ENCODE peak calls at places on chromosomes 1 and 21, in ten cellular contexts. One of them, this sample, is unnamed.
A peak's percentile ranks its signal among the peaks of the same experiment; 100 is the strongest.

GRCh38 chr1:36773827-36774541 is 260.3 kb downstream of the GRIK3 start:
- DNase-seq in HFF-Myc: no peak
- DNase-seq in GM20000: no peak
- DNase-seq in brain microvascular endothelial cell: no peak
- DNase-seq in AG09309: no peak
- DNase-seq in fibroblast of lung: no peak
- DNase-seq in GM13976: no peak
- DNase-seq in fibroblast of villous mesenchyme: no peak
- DNase-seq in glutamatergic neuron: no peak
- DNase-seq in heart right ventricle: no peak
- DNase-seq in this sample: no peak

GRCh38 chr1:7684132-7684531 is 87.0 kb upstream of the VAMP3 start:
- DNase-seq in heart right ventricle: no peak
- DNase-seq in fibroblast of villous mesenchyme: no peak
- DNase-seq in AG09309: no peak
- DNase-seq in glutamatergic neuron: no peak
- DNase-seq in fibroblast of lung: no peak
- DNase-seq in brain microvascular endothelial cell: no peak
- DNase-seq in GM13976: no peak
- DNase-seq in GM20000: no peak
- DNase-seq in HFF-Myc: no peak
- DNase-seq in this sample: peak; percentile 36

GRCh38 chr1:172727956-172728603 is 69.2 kb downstream of the FASLG start:
- DNase-seq in fibroblast of villous mesenchyme: no peak
- DNase-seq in brain microvascular endothelial cell: peak; percentile 14
- DNase-seq in fibroblast of lung: peak; percentile 8
- DNase-seq in GM13976: peak; percentile 33
- DNase-seq in HFF-Myc: no peak
- DNase-seq in glutamatergic neuron: no peak
- DNase-seq in AG09309: no peak
- DNase-seq in GM20000: no peak
- DNase-seq in heart right ventricle: no peak
- DNase-seq in this sample: no peak

GRCh38 chr1:119542492-119542946 is 35.5 kb downstream of the HSD3B1 start:
- DNase-seq in GM13976: no peak
- DNase-seq in fibroblast of lung: no peak
- DNase-seq in heart right ventricle: no peak
- DNase-seq in fibroblast of villous mesenchyme: no peak
- DNase-seq in AG09309: no peak
- DNase-seq in HFF-Myc: no peak
- DNase-seq in glutamatergic neuron: no peak
- DNase-seq in GM20000: no peak
- DNase-seq in brain microvascular endothelial cell: no peak
- DNase-seq in this sample: no peak

GRCh38 chr21:42626171-42626570 is 27.2 kb upstream of the PDE9A start:
- DNase-seq in brain microvascular endothelial cell: no peak
- DNase-seq in GM20000: no peak
- DNase-seq in fibroblast of lung: no peak
- DNase-seq in glutamatergic neuron: no peak
- DNase-seq in fibroblast of villous mesenchyme: no peak
- DNase-seq in AG09309: no peak
- DNase-seq in heart right ventricle: no peak
- DNase-seq in GM13976: no peak
- DNase-seq in HFF-Myc: no peak
- DNase-seq in this sample: peak; percentile 12

GRCh38 chr1:75438355-75438754 is 172.6 kb downstream of the SLC44A5 start:
- DNase-seq in fibroblast of villous mesenchyme: no peak
- DNase-seq in brain microvascular endothelial cell: no peak
- DNase-seq in HFF-Myc: no peak
- DNase-seq in AG09309: no peak
- DNase-seq in GM13976: no peak
- DNase-seq in heart right ventricle: no peak
- DNase-seq in fibroblast of lung: no peak
- DNase-seq in glutamatergic neuron: no peak
- DNase-seq in GM20000: no peak
- DNase-seq in this sample: no peak

GRCh38 chr1:223765036-223765718 is 52.8 kb downstream of the CAPN2 start:
- DNase-seq in brain microvascular endothelial cell: peak; percentile 52
- DNase-seq in AG09309: no peak
- DNase-seq in GM20000: no peak
- DNase-seq in GM13976: no peak
- DNase-seq in fibroblast of villous mesenchyme: no peak
- DNase-seq in glutamatergic neuron: peak; percentile 31
- DNase-seq in heart right ventricle: peak; percentile 51
- DNase-seq in fibroblast of lung: no peak
- DNase-seq in HFF-Myc: no peak
- DNase-seq in this sample: no peak

GRCh38 chr1:91876040-91876470 is 9.9 kb downstream of the TGFBR3 start:
- DNase-seq in fibroblast of villous mesenchyme: no peak
- DNase-seq in HFF-Myc: no peak
- DNase-seq in GM13976: peak; percentile 74
- DNase-seq in fibroblast of lung: no peak
- DNase-seq in brain microvascular endothelial cell: no peak
- DNase-seq in glutamatergic neuron: no peak
- DNase-seq in GM20000: peak; percentile 68
- DNase-seq in heart right ventricle: no peak
- DNase-seq in AG09309: no peak
- DNase-seq in this sample: no peak

GRCh38 chr1:199290186-199290585 is 651.3 kb downstream of the PTPRC start:
- DNase-seq in brain microvascular endothelial cell: peak; percentile 16
- DNase-seq in fibroblast of villous mesenchyme: peak; percentile 55
- DNase-seq in HFF-Myc: no peak
- DNase-seq in AG09309: no peak
- DNase-seq in fibroblast of lung: no peak
- DNase-seq in glutamatergic neuron: no peak
- DNase-seq in GM13976: no peak
- DNase-seq in heart right ventricle: no peak
- DNase-seq in GM20000: no peak
- DNase-seq in this sample: no peak

GRCh38 chr1:199282910-199283309 is 644.1 kb downstream of the PTPRC start:
- DNase-seq in fibroblast of lung: no peak
- DNase-seq in heart right ventricle: no peak
- DNase-seq in GM20000: no peak
- DNase-seq in HFF-Myc: no peak
- DNase-seq in AG09309: no peak
- DNase-seq in glutamatergic neuron: no peak
- DNase-seq in GM13976: no peak
- DNase-seq in fibroblast of villous mesenchyme: no peak
- DNase-seq in brain microvascular endothelial cell: no peak
- DNase-seq in this sample: no peak

GRCh38 chr1:199283814-199284213 is 645.0 kb downstream of the PTPRC start:
- DNase-seq in GM13976: no peak
- DNase-seq in AG09309: no peak
- DNase-seq in GM20000: no peak
- DNase-seq in fibroblast of villous mesenchyme: no peak
- DNase-seq in fibroblast of lung: no peak
- DNase-seq in brain microvascular endothelial cell: no peak
- DNase-seq in glutamatergic neuron: no peak
- DNase-seq in HFF-Myc: no peak
- DNase-seq in heart right ventricle: no peak
- DNase-seq in this sample: no peak

GRCh38 chr1:199291022-199291740 is 652.3 kb downstream of the PTPRC start:
- DNase-seq in HFF-Myc: no peak
- DNase-seq in fibroblast of villous mesenchyme: no peak
- DNase-seq in heart right ventricle: no peak
- DNase-seq in glutamatergic neuron: no peak
- DNase-seq in GM13976: no peak
- DNase-seq in brain microvascular endothelial cell: no peak
- DNase-seq in fibroblast of lung: no peak
- DNase-seq in GM20000: no peak
- DNase-seq in AG09309: no peak
- DNase-seq in this sample: no peak

DNA sequence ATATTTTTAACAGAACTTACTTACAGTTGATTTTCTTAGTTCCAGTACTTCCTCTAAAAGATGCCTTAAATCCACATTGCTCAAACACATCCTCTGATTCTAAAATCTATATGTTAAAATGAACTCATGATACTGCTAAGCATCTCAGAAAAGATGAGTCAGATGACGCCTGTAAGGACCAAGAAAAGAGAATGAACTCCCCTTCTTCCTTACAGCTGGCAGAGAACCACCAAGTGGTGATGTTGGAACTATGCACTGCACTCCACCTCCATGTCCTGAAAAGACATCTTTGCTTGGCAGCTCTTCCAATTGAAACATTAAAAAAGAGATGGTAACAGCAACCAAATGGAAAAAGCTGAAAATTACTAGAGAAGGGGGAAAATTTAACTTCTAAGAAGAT is 648.8 kb downstream of the PTPRC start:
- DNase-seq in heart right ventricle: no peak
- DNase-seq in brain microvascular endothelial cell: peak; percentile 19
- DNase-seq in AG09309: no peak
- DNase-seq in GM13976: no peak
- DNase-seq in GM20000: no peak
- DNase-seq in fibroblast of lung: no peak
- DNase-seq in HFF-Myc: no peak
- DNase-seq in fibroblast of villous mesenchyme: no peak
- DNase-seq in glutamatergic neuron: no peak
- DNase-seq in this sample: no peak
- TF ChIP-seq CTCF in heart right ventricle: no peak
- TF ChIP-seq CTCF in brain microvascular endothelial cell: peak; percentile 31
- TF ChIP-seq CTCF in AG09309: no peak
- TF ChIP-seq CTCF in GM13976: no peak
- TF ChIP-seq CTCF in GM20000: no peak
- TF ChIP-seq CTCF in fibroblast of lung: no peak
- TF ChIP-seq CTCF in HFF-Myc: no peak
- TF ChIP-seq CTCF in fibroblast of villous mesenchyme: no peak
- TF ChIP-seq CTCF in glutamatergic neuron: no peak
- TF ChIP-seq CTCF in this sample: no peak

DNA sequence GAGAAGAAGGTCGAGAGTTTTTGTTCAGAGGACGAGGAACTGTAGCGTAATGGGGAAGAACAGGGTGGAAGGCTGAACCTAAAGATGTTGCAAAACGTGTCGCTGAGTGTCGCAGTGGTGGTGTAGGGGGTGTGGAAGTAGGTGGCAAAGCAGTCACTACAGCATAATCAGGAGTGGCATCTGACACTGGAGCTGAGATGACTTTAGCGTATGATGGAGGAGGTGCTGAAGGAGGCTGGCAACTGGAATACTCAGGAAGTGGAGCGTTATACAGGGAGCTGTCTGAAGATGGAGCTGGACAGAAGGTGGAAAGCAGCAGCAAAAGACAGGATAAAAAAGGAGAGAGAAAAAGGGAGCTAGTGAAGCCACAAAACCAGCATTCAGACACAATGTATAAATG is 89.9 kb upstream of the LBR start:
- DNase-seq in GM20000: no peak
- DNase-seq in fibroblast of villous mesenchyme: no peak
- DNase-seq in heart right ventricle: no peak
- DNase-seq in HFF-Myc: no peak
- DNase-seq in AG09309: no peak
- DNase-seq in fibroblast of lung: no peak
- DNase-seq in brain microvascular endothelial cell: no peak
- DNase-seq in GM13976: no peak
- DNase-seq in glutamatergic neuron: no peak
- DNase-seq in this sample: no peak
- TF ChIP-seq CTCF in GM20000: no peak
- TF ChIP-seq CTCF in fibroblast of villous mesenchyme: peak; percentile 6
- TF ChIP-seq CTCF in heart right ventricle: no peak
- TF ChIP-seq CTCF in HFF-Myc: no peak
- TF ChIP-seq CTCF in AG09309: no peak
- TF ChIP-seq CTCF in fibroblast of lung: no peak
- TF ChIP-seq CTCF in brain microvascular endothelial cell: no peak
- TF ChIP-seq CTCF in GM13976: no peak
- TF ChIP-seq CTCF in glutamatergic neuron: no peak
- TF ChIP-seq CTCF in this sample: no peak

GRCh38 chr21:34639882-34640788 is 25.2 kb upstream of the RCAN1 start:
- DNase-seq in brain microvascular endothelial cell: no peak
- DNase-seq in AG09309: no peak
- DNase-seq in HFF-Myc: no peak
- DNase-seq in GM13976: peak; percentile 46
- DNase-seq in GM20000: peak; percentile 49
- DNase-seq in fibroblast of lung: peak; percentile 22
- DNase-seq in fibroblast of villous mesenchyme: peak; percentile 42
- DNase-seq in heart right ventricle: no peak
- DNase-seq in glutamatergic neuron: no peak
- DNase-seq in this sample: no peak

GRCh38 chr21:34640858-34641257 is 25.9 kb upstream of the RCAN1 start:
- DNase-seq in GM13976: no peak
- DNase-seq in heart right ventricle: no peak
- DNase-seq in brain microvascular endothelial cell: peak; percentile 91
- DNase-seq in AG09309: peak; percentile 58
- DNase-seq in fibroblast of villous mesenchyme: peak; percentile 54
- DNase-seq in HFF-Myc: peak; percentile 20
- DNase-seq in GM20000: no peak
- DNase-seq in fibroblast of lung: peak; percentile 54
- DNase-seq in glutamatergic neuron: no peak
- DNase-seq in this sample: no peak

GRCh38 chr21:34635307-34635706 is 20.4 kb upstream of the RCAN1 start:
- DNase-seq in GM13976: no peak
- DNase-seq in fibroblast of villous mesenchyme: no peak
- DNase-seq in fibroblast of lung: no peak
- DNase-seq in heart right ventricle: no peak
- DNase-seq in HFF-Myc: no peak
- DNase-seq in AG09309: no peak
- DNase-seq in GM20000: no peak
- DNase-seq in brain microvascular endothelial cell: no peak
- DNase-seq in glutamatergic neuron: peak; percentile 47
- DNase-seq in this sample: no peak

GRCh38 chr21:34639250-34639649 is 24.3 kb upstream of the RCAN1 start:
- DNase-seq in AG09309: no peak
- DNase-seq in GM13976: no peak
- DNase-seq in glutamatergic neuron: no peak
- DNase-seq in heart right ventricle: no peak
- DNase-seq in fibroblast of villous mesenchyme: no peak
- DNase-seq in brain microvascular endothelial cell: no peak
- DNase-seq in HFF-Myc: no peak
- DNase-seq in fibroblast of lung: no peak
- DNase-seq in GM20000: no peak
- DNase-seq in this sample: no peak

DNA sequence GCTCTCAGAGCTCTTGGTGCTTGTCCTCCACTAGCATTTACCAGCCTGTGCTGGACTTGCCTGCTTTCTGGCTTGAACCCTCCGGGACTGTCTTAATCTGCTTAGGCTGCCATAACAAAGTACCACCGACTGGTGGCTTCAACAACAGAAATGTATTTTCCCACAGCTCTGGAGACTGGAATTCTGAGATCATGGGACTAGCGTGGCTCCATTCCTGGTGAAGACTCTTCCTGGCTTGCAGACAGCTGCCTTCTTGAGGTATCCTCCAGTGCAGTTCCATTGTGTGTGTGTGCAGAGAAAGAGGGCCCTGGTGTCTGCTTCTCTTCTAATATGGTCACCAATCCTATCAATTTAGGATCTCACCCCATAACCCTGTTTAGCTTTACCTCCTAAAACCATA is 22.0 kb upstream of the RCAN1 start:
- DNase-seq in AG09309: no peak
- DNase-seq in HFF-Myc: no peak
- DNase-seq in glutamatergic neuron: no peak
- DNase-seq in fibroblast of lung: no peak
- DNase-seq in GM13976: no peak
- DNase-seq in brain microvascular endothelial cell: no peak
- DNase-seq in GM20000: no peak
- DNase-seq in fibroblast of villous mesenchyme: no peak
- DNase-seq in heart right ventricle: no peak
- DNase-seq in this sample: no peak
- TF ChIP-seq CTCF in AG09309: no peak
- TF ChIP-seq CTCF in HFF-Myc: no peak
- TF ChIP-seq CTCF in glutamatergic neuron: no peak
- TF ChIP-seq CTCF in fibroblast of lung: no peak
- TF ChIP-seq CTCF in GM13976: no peak
- TF ChIP-seq CTCF in brain microvascular endothelial cell: no peak
- TF ChIP-seq CTCF in GM20000: no peak
- TF ChIP-seq CTCF in fibroblast of villous mesenchyme: no peak
- TF ChIP-seq CTCF in heart right ventricle: no peak
- TF ChIP-seq CTCF in this sample: no peak

GRCh38 chr1:208045410-208046252 is 134.7 kb upstream of the CD34 start:
- DNase-seq in glutamatergic neuron: no peak
- DNase-seq in heart right ventricle: no peak
- DNase-seq in HFF-Myc: no peak
- DNase-seq in GM13976: no peak
- DNase-seq in fibroblast of lung: no peak
- DNase-seq in GM20000: no peak
- DNase-seq in AG09309: no peak
- DNase-seq in brain microvascular endothelial cell: no peak
- DNase-seq in fibroblast of villous mesenchyme: no peak
- DNase-seq in this sample: no peak
- TF ChIP-seq CTCF in glutamatergic neuron: no peak
- TF ChIP-seq CTCF in heart right ventricle: no peak
- TF ChIP-seq CTCF in HFF-Myc: no peak
- TF ChIP-seq CTCF in GM13976: no peak
- TF ChIP-seq CTCF in fibroblast of lung: no peak
- TF ChIP-seq CTCF in GM20000: no peak
- TF ChIP-seq CTCF in AG09309: no peak
- TF ChIP-seq CTCF in brain microvascular endothelial cell: peak; percentile 41
- TF ChIP-seq CTCF in fibroblast of villous mesenchyme: no peak
- TF ChIP-seq CTCF in this sample: no peak